ENCODE peak calls at places on chromosome 21, in nine cellular contexts. P, W, U, N, E, S, F, T and I are unnamed samples.

GRCh38 chr21:29376556-29376955 is 77.8 kb downstream of the BACH1 start:
- DNase-seq in S (peak), U (no peak), E (peak), N (no peak), P (peak), F (peak), T (no peak), W (no peak), I (peak)

GRCh38 chr21:29190920-29191319 is 60.5 kb downstream of the MAP3K7CL start:
- DNase-seq in S (peak), T (no peak), F (no peak), N (no peak), W (no peak), E (no peak), U (no peak), P (no peak), I (no peak)

GRCh38 chr21:32768530-32768929 is 3.0 kb downstream of the PAXBP1 start:
- DNase-seq in N (no peak), F (no peak), U (no peak), W (peak), P (no peak), T (no peak), E (no peak), S (no peak), I (no peak)

GRCh38 chr21:40575983-40576382 is 271.0 kb downstream of the DSCAM start:
- DNase-seq in T (no peak), U (no peak), E (no peak), S (no peak), N (no peak), F (no peak), W (no peak), P (no peak), I (no peak)

GRCh38 chr21:44751799-44752636 is 40.6 kb upstream of the TSPEAR start:
- DNase-seq in U (no peak), E (no peak), P (no peak), W (no peak), N (no peak), F (no peak), S (no peak), T (no peak), I (no peak)

GRCh38 chr21:31293986-31294385 is 50.1 kb downstream of the TIAM1 start:
- DNase-seq in E (no peak), P (no peak), F (peak), T (no peak), S (peak), N (no peak), W (no peak), U (no peak), I (no peak)

GRCh38 chr21:45887788-45888187 is 93.8 kb upstream of the COL6A1 start:
- DNase-seq in T (no peak), W (peak), E (no peak), N (no peak), S (no peak), P (no peak), U (no peak), F (no peak), I (no peak)

GRCh38 chr21:46079357-46080170 is 18.3 kb upstream of the COL6A2 start:
- DNase-seq in E (no peak), S (peak), F (peak), T (peak), P (no peak), N (peak), U (no peak), W (no peak), I (no peak)

GRCh38 chr21:29080454-29080930 is 7.0 kb upstream of the CCT8 start:
- DNase-seq in E (no peak), W (no peak), P (no peak), S (peak), U (no peak), T (no peak), F (no peak), N (no peak), I (no peak)

GRCh38 chr21:46545363-46545762 is 59.5 kb downstream of the S100B start:
- DNase-seq in E (no peak), N (no peak), S (no peak), F (no peak), U (no peak), W (no peak), T (no peak), P (no peak), I (no peak)

GRCh38 chr21:33908760-33909159 is 6.8 kb downstream of the ATP5PO start:
- DNase-seq in N (no peak), E (no peak), F (peak), P (no peak), W (peak), S (no peak), T (peak), U (no peak), I (no peak)

GRCh38 chr21:45366476-45366875 is 38.5 kb upstream of the COL18A1 start:
- DNase-seq in W (no peak), S (no peak), E (no peak), F (no peak), U (no peak), N (no peak), P (no peak), T (no peak), I (no peak)

GRCh38 chr21:25735221-25735894 is 586 bp downstream of the GABPA start:
- DNase-seq in S (peak), F (peak), T (peak), P (peak), W (peak), N (peak), U (no peak), E (peak), I (peak)

GRCh38 chr21:44927587-44928461 is 7.1 kb upstream of the ITGB2 start:
- DNase-seq in E (peak), P (peak), U (peak), W (no peak), N (no peak), T (no peak), F (peak), S (peak), I (no peak)

GRCh38 chr21:17539323-17539722 is 26.5 kb downstream of the CXADR start:
- DNase-seq in N (no peak), W (no peak), P (no peak), S (no peak), F (no peak), U (no peak), E (no peak), T (no peak), I (no peak)

GRCh38 chr21:46121286-46122221 is 23.6 kb downstream of the COL6A2 start:
- DNase-seq in T (peak), W (no peak), U (no peak), P (no peak), E (no peak), N (no peak), F (peak), S (peak), I (no peak)

GRCh38 chr21:14267071-14267470 is 51.1 kb downstream of the RBM11 start:
- DNase-seq in U (no peak), E (peak), F (no peak), T (no peak), W (no peak), N (no peak), P (no peak), S (no peak), I (no peak)

GRCh38 chr21:38460171-38460742 is 38.0 kb downstream of the ERG start:
- DNase-seq in P (no peak), T (no peak), F (no peak), E (no peak), U (no peak), W (no peak), S (peak), N (no peak), I (no peak)

GRCh38 chr21:31804008-31804394 is 68.8 kb upstream of the HUNK start:
- DNase-seq in W (no peak), N (no peak), S (no peak), T (no peak), U (no peak), F (no peak), P (no peak), E (no peak), I (no peak)

GRCh38 chr21:41189147-41189538 is 21.2 kb downstream of the BACE2 start:
- DNase-seq in W (no peak), E (no peak), T (no peak), S (no peak), P (no peak), U (no peak), F (no peak), N (no peak), I (no peak)

GRCh38 chr21:37043818-37044217 is 29.1 kb downstream of the PIGP start:
- DNase-seq in W (no peak), P (no peak), N (no peak), T (no peak), F (no peak), S (no peak), U (no peak), E (no peak), I (no peak)

GRCh38 chr21:39348040-39348354 is 891 bp downstream of the HMGN1 start:
- DNase-seq in U (no peak), F (no peak), N (no peak), P (no peak), W (no peak), T (no peak), S (no peak), E (no peak), I (no peak)

GRCh38 chr21:45417951-45418300 is 13.0 kb downstream of the COL18A1 start:
- DNase-seq in W (no peak), F (no peak), S (no peak), P (no peak), U (no peak), N (no peak), T (no peak), E (no peak), I (no peak)

GRCh38 chr21:42617476-42617875 is 35.9 kb upstream of the PDE9A start:
- DNase-seq in U (no peak), W (no peak), E (no peak), P (no peak), N (no peak), S (no peak), F (no peak), T (no peak), I (no peak)

GRCh38 chr21:45634511-45635183 is 8.9 kb upstream of the PCBP3 start:
- DNase-seq in T (peak), F (no peak), U (no peak), W (no peak), S (peak), E (no peak), P (peak), N (no peak), I (no peak)

GRCh38 chr21:41133896-41134522 is 34.0 kb upstream of the BACE2 start:
- DNase-seq in S (peak), W (peak), T (no peak), F (no peak), P (no peak), E (peak), N (no peak), U (no peak), I (peak)

GRCh38 chr21:39125752-39126485 is 57.3 kb downstream of the PSMG1 start:
- DNase-seq in F (no peak), U (no peak), W (peak), S (peak), P (peak), E (peak), N (no peak), T (no peak), I (peak)

GRCh38 chr21:44962481-44962966 is 22.7 kb downstream of the SLX9 start:
- DNase-seq in W (no peak), P (no peak), F (no peak), N (no peak), U (no peak), S (peak), E (no peak), T (no peak), I (no peak)

GRCh38 chr21:46289655-46290178 is 3.6 kb downstream of the YBEY start:
- DNase-seq in E (no peak), T (no peak), W (no peak), F (no peak), S (no peak), N (no peak), P (no peak), U (no peak), I (no peak)

GRCh38 chr21:42578761-42579415 is 65.2 kb downstream of the SLC37A1 start:
- DNase-seq in W (no peak), S (no peak), E (no peak), P (no peak), F (no peak), T (no peak), U (no peak), N (no peak), I (no peak)

GRCh38 chr21:15908187-15908586 is 178.4 kb downstream of the USP25 start:
- DNase-seq in S (peak), P (no peak), E (no peak), U (no peak), F (no peak), W (no peak), T (no peak), N (no peak), I (no peak)

GRCh38 chr21:38688068-38688467 is 117.7 kb upstream of the ETS2 start:
- DNase-seq in S (no peak), U (no peak), F (no peak), P (no peak), W (peak), E (no peak), N (no peak), T (no peak), I (no peak)

GRCh38 chr21:37375866-37376574 is 9.4 kb downstream of the DYRK1A start:
- DNase-seq in T (no peak), S (no peak), F (no peak), W (no peak), P (no peak), U (no peak), N (no peak), E (no peak), I (no peak)

GRCh38 chr21:28826569-28826968 is 166.1 kb downstream of the LTN1 start:
- DNase-seq in W (no peak), S (no peak), F (no peak), N (no peak), E (no peak), U (no peak), P (no peak), T (no peak), I (no peak)

GRCh38 chr21:45997495-45998275 is 16.1 kb downstream of the COL6A1 start:
- DNase-seq in F (no peak), N (no peak), W (no peak), U (no peak), T (peak), E (no peak), S (no peak), P (peak), I (no peak)

GRCh38 chr21:31364265-31364945 is 20.3 kb upstream of the TIAM1 start:
- DNase-seq in S (no peak), T (no peak), U (no peak), W (no peak), E (no peak), F (no peak), P (no peak), N (no peak), I (no peak)

GRCh38 chr21:15446193-15446592 is 283.6 kb upstream of the USP25 start:
- DNase-seq in P (no peak), N (no peak), W (no peak), T (no peak), U (no peak), E (no peak), F (no peak), S (no peak), I (peak)

GRCh38 chr21:41965045-41965444 is 11.2 kb upstream of the C2CD2 start:
- DNase-seq in E (no peak), U (no peak), S (no peak), N (no peak), F (peak), T (peak), P (no peak), W (peak), I (no peak)